ENCODE peak calls at places on chromosomes 5 and 9, in seven cellular contexts. V is NCI-H1092; W is cardiac septum; Z is activated CD8-positive, alpha-beta memory T cell treated with anti-CD3 and anti-CD28 coated beads for 4 hours; F is neural progenitor cell; S is AG09309; Y is RCC 7860. I is an unnamed sample.

GRCh38 chr9:89528540-89528939 is 30.6 kb upstream of the SEMA4D start:
- DNase-seq in W (no peak), Z (no peak), S (no peak), F (no peak), Y (no peak), V (no peak), I (no peak)

GRCh38 chr9:115167175-115167574 is 49.2 kb upstream of the TNC start:
- DNase-seq in Y (peak; percentile 91), Z (no peak), W (no peak), F (no peak), V (no peak), S (no peak), I (no peak)

GRCh38 chr5:83179966-83180365 is 102.6 kb downstream of the XRCC4 start:
- DNase-seq in Z (no peak), S (no peak), F (no peak), W (no peak), Y (no peak), V (no peak), I (no peak)

GRCh38 chr5:114319821-114320220 is 42.0 kb upstream of the KCNN2 start:
- DNase-seq in Y (no peak), S (no peak), Z (no peak), V (no peak), F (no peak), W (no peak), I (no peak)

GRCh38 chr5:80346055-80346454 is 26.3 kb downstream of the SPZ1 start:
- DNase-seq in V (no peak), F (peak; percentile 33), Z (peak; percentile 1), W (no peak), S (no peak), Y (no peak), I (no peak)

GRCh38 chr9:101026824-101027223 is 1.7 kb upstream of the PLPPR1 start:
- DNase-seq in S (no peak), V (peak; percentile 34), Y (no peak), F (no peak), W (no peak), Z (no peak), I (no peak)

GRCh38 chr9:111034573-111035539 is 3.4 kb downstream of the LPAR1 start:
- DNase-seq in Z (no peak), W (no peak), F (no peak), S (no peak), Y (no peak), V (no peak), I (no peak)

GRCh38 chr5:172801184-172801671 is 30.2 kb upstream of the DUSP1 start:
- DNase-seq in W (no peak), F (no peak), Z (no peak), Y (peak; percentile 96), V (no peak), S (peak; percentile 89), I (no peak)

GRCh38 chr9:34170252-34170915 is 8.5 kb upstream of the UBAP1 start:
- DNase-seq in V (no peak), F (no peak), S (no peak), W (no peak), Z (no peak), Y (no peak), I (no peak)

GRCh38 chr5:38166832-38167231 is 91.5 kb upstream of the EGFLAM start:
- DNase-seq in Y (no peak), W (no peak), Z (no peak), S (no peak), V (no peak), F (no peak), I (no peak)

GRCh38 chr9:591292-591691 is 250.2 kb upstream of the DMRT1 start:
- DNase-seq in Z (no peak), S (no peak), F (no peak), V (no peak), Y (no peak), W (peak; percentile 79), I (no peak)

GRCh38 chr9:117189121-117189520 is 225.7 kb downstream of the ASTN2 start:
- DNase-seq in V (no peak), Z (no peak), W (no peak), F (no peak), Y (peak; percentile 29), S (no peak), I (no peak)

GRCh38 chr5:5006548-5006947 is 133.6 kb upstream of the ADAMTS16 start:
- DNase-seq in F (no peak), Y (no peak), Z (no peak), V (no peak), S (no peak), W (no peak), I (no peak)

GRCh38 chr9:130902204-130903185 is 5.9 kb upstream of the QRFP start:
- DNase-seq in F (no peak), S (no peak), Y (no peak), Z (no peak), V (no peak), W (no peak), I (no peak)

GRCh38 chr5:34976347-34976746 is 47.0 kb downstream of the DNAJC21 start:
- DNase-seq in Z (no peak), W (no peak), V (no peak), F (peak; percentile 9), Y (no peak), S (no peak), I (no peak)

GRCh38 chr9:106753155-106753671 is 109.8 kb upstream of the ZNF462 start:
- DNase-seq in V (no peak), Z (no peak), S (no peak), F (no peak), W (no peak), Y (peak; percentile 75), I (no peak)

GRCh38 chr5:178624626-178625546 is 2.0 kb downstream of the CLK4 start:
- DNase-seq in Z (no peak), W (no peak), Y (no peak), V (no peak), S (no peak), F (peak; percentile 6), I (no peak)

GRCh38 chr5:76838481-76839261 is 11.1 kb upstream of the S100Z start:
- DNase-seq in Y (peak; percentile 76), F (no peak), S (no peak), W (no peak), Z (no peak), V (no peak), I (no peak)

GRCh38 chr9:9387511-9388115 is 1225.2 kb downstream of the PTPRD start:
- DNase-seq in Y (no peak), Z (no peak), W (no peak), S (no peak), V (no peak), F (no peak), I (no peak)

GRCh38 chr5:111950660-111951059 is 193.7 kb upstream of the NREP start:
- DNase-seq in Z (no peak), W (no peak), S (peak; percentile 76), F (no peak), Y (no peak), V (no peak), I (no peak)

GRCh38 chr5:168670881-168671575 is 91.9 kb upstream of the PANK3 start:
- DNase-seq in W (no peak), Y (no peak), S (no peak), F (peak; percentile 46), V (no peak), Z (no peak), I (no peak)

GRCh38 chr5:25970906-25971489 is 1067.4 kb downstream of the CDH9 start:
- DNase-seq in W (no peak), S (no peak), Z (no peak), F (no peak), V (no peak), Y (no peak), I (no peak)

GRCh38 chr9:91150273-91151013 is 211.3 kb downstream of the AUH start:
- DNase-seq in Y (no peak), Z (no peak), F (no peak), V (no peak), W (no peak), S (no peak), I (no peak)

GRCh38 chr5:142325677-142326479 is 1.1 kb upstream of the SPRY4 start:
- DNase-seq in F (peak; percentile 84), Z (no peak), Y (peak; percentile 9), S (no peak), V (peak; percentile 21), W (peak; percentile 81), I (no peak)

GRCh38 chr9:34636791-34637355 is 714 bp downstream of the SIGMAR1 start:
- DNase-seq in S (no peak), Z (no peak), F (no peak), Y (no peak), V (no peak), W (no peak), I (no peak)

GRCh38 chr9:87569008-87569908 is 71.6 kb downstream of the DAPK1 start:
- DNase-seq in W (no peak), S (no peak), Z (no peak), F (peak; percentile 23), Y (no peak), V (no peak), I (no peak)

GRCh38 chr9:136619742-136620440 is 42.8 kb upstream of the EGFL7 start:
- DNase-seq in Z (no peak), V (no peak), S (no peak), F (no peak), Y (peak; percentile 17), W (peak; percentile 96), I (no peak)

GRCh38 chr5:86228147-86228546 is 389.6 kb upstream of the COX7C start:
- DNase-seq in V (no peak), W (no peak), Z (no peak), Y (no peak), F (no peak), S (no peak), I (no peak)

GRCh38 chr5:157651623-157652376 is 438 bp downstream of the SOX30 start:
- DNase-seq in F (peak; percentile 17), Z (peak; percentile 58), S (no peak), V (peak; percentile 45), W (peak; percentile 88), Y (no peak), I (no peak)

GRCh38 chr9:75181748-75182147 is 93.4 kb downstream of the OSTF1 start:
- DNase-seq in W (no peak), Y (no peak), S (no peak), Z (no peak), F (no peak), V (no peak), I (no peak)

GRCh38 chr9:96243798-96244197 is 58.2 kb downstream of the HSD17B3 start:
- DNase-seq in Z (no peak), F (no peak), V (no peak), Y (no peak), W (no peak), S (no peak), I (no peak)

GRCh38 chr9:93820667-93821306 is 134.4 kb downstream of the BARX1 start:
- DNase-seq in F (peak; percentile 49), Z (no peak), W (no peak), S (no peak), Y (no peak), V (no peak), I (no peak)

GRCh38 chr5:151745071-151745705 is 13.2 kb downstream of the ATOX1 start:
- DNase-seq in S (peak; percentile 73), Z (no peak), V (no peak), Y (peak; percentile 94), W (no peak), F (no peak), I (no peak)

GRCh38 chr5:173243808-173244305 is 8.9 kb upstream of the NKX2-5 start:
- DNase-seq in Z (no peak), F (peak; percentile 60), Y (no peak), S (no peak), V (no peak), W (no peak), I (no peak)

GRCh38 chr5:132225165-132226032 is 2.3 kb downstream of the P4HA2 start:
- DNase-seq in Y (peak; percentile 92), Z (peak; percentile 18), S (peak; percentile 69), F (no peak), W (peak; percentile 83), V (no peak), I (peak; percentile 73)

GRCh38 chr5:81045389-81045807 is 85.2 kb downstream of the RASGRF2 start:
- DNase-seq in F (no peak), Y (peak; percentile 81), Z (no peak), S (no peak), W (no peak), V (no peak), I (no peak)